ENCODE peak calls at places on chromosome 5, in six cellular contexts. One of them, this sample, is unnamed. For H3K4me1, the result is how much of the 10 kb centered on the place peaks cover.

GRCh38 chr5:126998201-126998631 is 32.1 kb downstream of the MARCHF3 start:
- DNase-seq in OCI-LY7: peak
- DNase-seq in PC-3: no peak
- DNase-seq in fibroblast of lung: peak
- DNase-seq in neural progenitor cell: no peak
- DNase-seq in neuronal stem cell: no peak
- DNase-seq in this sample: no peak

GRCh38 chr5:121940741-121941140 is 21.0 kb upstream of the SRFBP1 start:
- DNase-seq in OCI-LY7: no peak
- DNase-seq in PC-3: no peak
- DNase-seq in fibroblast of lung: no peak
- DNase-seq in neural progenitor cell: no peak
- DNase-seq in neuronal stem cell: no peak
- DNase-seq in this sample: no peak

GRCh38 chr5:90144625-90145327 is 264.8 kb downstream of the CETN3 start:
- DNase-seq in OCI-LY7: no peak
- DNase-seq in PC-3: peak
- DNase-seq in fibroblast of lung: peak
- DNase-seq in neural progenitor cell: no peak
- DNase-seq in neuronal stem cell: no peak
- DNase-seq in this sample: no peak

GRCh38 chr5:7852542-7852941 is 1.6 kb upstream of the CFAP90 start:
- DNase-seq in OCI-LY7: no peak
- DNase-seq in PC-3: no peak
- DNase-seq in fibroblast of lung: peak
- DNase-seq in neural progenitor cell: no peak
- DNase-seq in neuronal stem cell: no peak
- DNase-seq in this sample: no peak

GRCh38 chr5:36734422-36734821 is 128.0 kb downstream of the SLC1A3 start:
- DNase-seq in OCI-LY7: peak
- DNase-seq in PC-3: peak
- DNase-seq in fibroblast of lung: peak
- DNase-seq in neural progenitor cell: peak
- DNase-seq in neuronal stem cell: no peak
- DNase-seq in this sample: peak

GRCh38 chr5:23352437-23352836 is 155.0 kb upstream of the PRDM9 start:
- DNase-seq in OCI-LY7: no peak
- DNase-seq in PC-3: peak
- DNase-seq in fibroblast of lung: no peak
- DNase-seq in neural progenitor cell: peak
- DNase-seq in neuronal stem cell: no peak
- DNase-seq in this sample: peak

GRCh38 chr5:103840600-103840999 is 278.0 kb upstream of the NUDT12 start:
- DNase-seq in OCI-LY7: no peak
- DNase-seq in PC-3: no peak
- DNase-seq in fibroblast of lung: peak
- DNase-seq in neural progenitor cell: no peak
- DNase-seq in neuronal stem cell: no peak
- DNase-seq in this sample: no peak

GRCh38 chr5:171688696-171689495 is 96.7 kb upstream of the SMIM23 start:
- DNase-seq in OCI-LY7: no peak
- DNase-seq in PC-3: no peak
- DNase-seq in fibroblast of lung: no peak
- DNase-seq in neural progenitor cell: no peak
- DNase-seq in neuronal stem cell: no peak
- DNase-seq in this sample: no peak

GRCh38 chr5:170788626-170789304 is 5.2 kb downstream of the GABRP start:
- DNase-seq in OCI-LY7: no peak
- DNase-seq in PC-3: no peak
- DNase-seq in fibroblast of lung: no peak
- DNase-seq in neural progenitor cell: no peak
- DNase-seq in neuronal stem cell: no peak
- DNase-seq in this sample: no peak

GRCh38 chr5:56012281-56012963 is 17.7 kb upstream of the IL6ST start:
- DNase-seq in OCI-LY7: no peak
- DNase-seq in PC-3: peak
- DNase-seq in fibroblast of lung: peak
- DNase-seq in neural progenitor cell: no peak
- DNase-seq in neuronal stem cell: no peak
- DNase-seq in this sample: no peak

GRCh38 chr5:144026286-144026685 is 144.2 kb downstream of the YIPF5 start:
- DNase-seq in OCI-LY7: no peak
- DNase-seq in PC-3: no peak
- DNase-seq in fibroblast of lung: no peak
- DNase-seq in neural progenitor cell: no peak
- DNase-seq in neuronal stem cell: no peak
- DNase-seq in this sample: no peak

GRCh38 chr5:6359941-6360683 is 18.2 kb downstream of the MED10 start:
- DNase-seq in OCI-LY7: peak
- DNase-seq in PC-3: peak
- DNase-seq in fibroblast of lung: no peak
- DNase-seq in neural progenitor cell: no peak
- DNase-seq in neuronal stem cell: no peak
- DNase-seq in this sample: no peak

GRCh38 chr5:137308311-137308710 is 190.8 kb downstream of the SPOCK1 start:
- DNase-seq in OCI-LY7: no peak
- DNase-seq in PC-3: no peak
- DNase-seq in fibroblast of lung: no peak
- DNase-seq in neural progenitor cell: peak
- DNase-seq in neuronal stem cell: no peak
- DNase-seq in this sample: no peak

GRCh38 chr5:155729684-155730059 is 597.3 kb upstream of the SGCD start:
- DNase-seq in OCI-LY7: no peak
- DNase-seq in PC-3: no peak
- DNase-seq in fibroblast of lung: peak
- DNase-seq in neural progenitor cell: peak
- DNase-seq in neuronal stem cell: peak
- DNase-seq in this sample: no peak

GRCh38 chr5:116370886-116371285 is 203.7 kb downstream of the SEMA6A start:
- DNase-seq in OCI-LY7: no peak
- DNase-seq in PC-3: peak
- DNase-seq in fibroblast of lung: peak
- DNase-seq in neural progenitor cell: no peak
- DNase-seq in neuronal stem cell: no peak
- DNase-seq in this sample: no peak

GRCh38 chr5:55575815-55576583 is 41.2 kb upstream of the PLPP1 start:
- DNase-seq in OCI-LY7: no peak
- DNase-seq in PC-3: no peak
- DNase-seq in fibroblast of lung: peak
- DNase-seq in neural progenitor cell: no peak
- DNase-seq in neuronal stem cell: no peak
- DNase-seq in this sample: no peak

GRCh38 chr5:83559141-83559785 is 87.7 kb downstream of the VCAN start:
- DNase-seq in OCI-LY7: no peak
- DNase-seq in PC-3: no peak
- DNase-seq in fibroblast of lung: peak
- DNase-seq in neural progenitor cell: no peak
- DNase-seq in neuronal stem cell: no peak
- DNase-seq in this sample: no peak

GRCh38 chr5:159316519-159317383 is 13.5 kb downstream of the IL12B start:
- DNase-seq in OCI-LY7: peak
- DNase-seq in PC-3: peak
- DNase-seq in fibroblast of lung: peak
- DNase-seq in neural progenitor cell: peak
- DNase-seq in neuronal stem cell: peak
- DNase-seq in this sample: peak

GRCh38 chr5:180370861-180371641 is 17.9 kb upstream of the GFPT2 start:
- DNase-seq in OCI-LY7: no peak
- DNase-seq in PC-3: no peak
- DNase-seq in fibroblast of lung: no peak
- DNase-seq in neural progenitor cell: no peak
- DNase-seq in neuronal stem cell: no peak
- DNase-seq in this sample: no peak

GRCh38 chr5:43638107-43638506 is 35.1 kb downstream of the NNT start:
- DNase-seq in OCI-LY7: no peak
- DNase-seq in PC-3: no peak
- DNase-seq in fibroblast of lung: no peak
- DNase-seq in neural progenitor cell: no peak
- DNase-seq in neuronal stem cell: no peak
- DNase-seq in this sample: peak

GRCh38 chr5:37767961-37768360 is 71.9 kb downstream of the GDNF start:
- DNase-seq in OCI-LY7: no peak
- DNase-seq in PC-3: no peak
- DNase-seq in fibroblast of lung: no peak
- DNase-seq in neural progenitor cell: no peak
- DNase-seq in neuronal stem cell: no peak
- DNase-seq in this sample: no peak

GRCh38 chr5:122909470-122910100 is 64.2 kb downstream of the SNX24 start:
- DNase-seq in OCI-LY7: no peak
- DNase-seq in PC-3: no peak
- DNase-seq in fibroblast of lung: peak
- DNase-seq in neural progenitor cell: no peak
- DNase-seq in neuronal stem cell: no peak
- DNase-seq in this sample: no peak

GRCh38 chr5:139565411-139566305 is 4.5 kb downstream of the UBE2D2 start:
- DNase-seq in OCI-LY7: peak
- DNase-seq in PC-3: no peak
- DNase-seq in fibroblast of lung: peak
- DNase-seq in neural progenitor cell: no peak
- DNase-seq in neuronal stem cell: no peak
- DNase-seq in this sample: peak

GRCh38 chr5:68196876-68197275 is 18.7 kb upstream of the PIK3R1 start:
- DNase-seq in OCI-LY7: peak
- DNase-seq in PC-3: no peak
- DNase-seq in fibroblast of lung: no peak
- DNase-seq in neural progenitor cell: no peak
- DNase-seq in neuronal stem cell: no peak
- DNase-seq in this sample: peak

GRCh38 chr5:133970325-133970671 is 1.9 kb upstream of the C5orf15 start:
- DNase-seq in OCI-LY7: no peak
- DNase-seq in PC-3: no peak
- DNase-seq in fibroblast of lung: no peak
- DNase-seq in neural progenitor cell: no peak
- DNase-seq in neuronal stem cell: no peak
- DNase-seq in this sample: no peak
- H3K4me2 ChIP-seq in OCI-LY7: peak
- H3K4me2 ChIP-seq in PC-3: no peak
- H3K4me2 ChIP-seq in fibroblast of lung: no peak
- H3K4me2 ChIP-seq in neural progenitor cell: no peak
- H3K4me2 ChIP-seq in neuronal stem cell: no peak
- H3K4me2 ChIP-seq in this sample: peak

DNA sequence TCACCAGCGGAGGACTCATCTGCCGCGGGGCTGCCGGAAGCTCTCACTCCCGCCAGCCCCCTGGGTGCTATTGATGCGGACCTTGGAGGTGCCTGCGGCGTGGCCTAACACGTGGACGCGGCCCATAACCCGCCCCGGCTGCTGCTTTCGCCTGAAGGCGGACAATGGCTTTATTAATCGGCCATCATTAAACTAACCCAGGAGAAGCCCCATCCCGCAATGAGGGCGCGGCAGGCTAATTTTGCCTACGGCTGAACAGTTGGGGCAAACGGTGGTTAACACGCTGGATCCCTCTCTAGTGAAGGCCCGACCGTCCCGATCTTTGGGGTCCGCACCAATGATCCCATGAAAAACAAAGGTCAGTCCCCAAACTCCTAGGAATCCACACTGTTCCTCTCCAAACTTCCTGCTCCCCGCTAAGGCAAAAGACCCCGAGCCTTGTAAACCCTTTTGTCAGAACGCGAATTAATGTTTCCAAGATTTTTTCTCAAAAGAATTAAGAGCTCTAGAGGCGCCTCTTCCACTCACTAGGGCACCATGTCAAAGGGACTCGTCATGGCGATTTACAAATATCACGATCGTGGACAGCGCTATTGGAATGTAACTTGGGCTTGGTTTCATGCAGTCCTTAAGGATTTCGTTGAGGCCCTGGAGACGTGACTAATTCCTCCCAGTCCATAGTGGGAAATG is 193.2 kb downstream of the MEF2C start:
- DNase-seq in OCI-LY7: no peak
- DNase-seq in PC-3: no peak
- DNase-seq in fibroblast of lung: peak
- DNase-seq in neural progenitor cell: peak
- DNase-seq in neuronal stem cell: no peak
- DNase-seq in this sample: no peak
- H3K4me1 ChIP-seq in OCI-LY7: under half
- H3K4me1 ChIP-seq in PC-3: under half
- H3K4me1 ChIP-seq in fibroblast of lung: under half
- H3K4me1 ChIP-seq in neural progenitor cell: under half
- H3K4me1 ChIP-seq in neuronal stem cell: under half
- H3K4me1 ChIP-seq in this sample: under half

GRCh38 chr5:42566658-42567313 is 143.5 kb downstream of the GHR start:
- DNase-seq in OCI-LY7: no peak
- DNase-seq in PC-3: no peak
- DNase-seq in fibroblast of lung: no peak
- DNase-seq in neural progenitor cell: no peak
- DNase-seq in neuronal stem cell: no peak
- DNase-seq in this sample: no peak
- H3K4me2 ChIP-seq in OCI-LY7: no peak
- H3K4me2 ChIP-seq in PC-3: no peak
- H3K4me2 ChIP-seq in fibroblast of lung: no peak
- H3K4me2 ChIP-seq in neural progenitor cell: no peak
- H3K4me2 ChIP-seq in neuronal stem cell: no peak
- H3K4me2 ChIP-seq in this sample: no peak

GRCh38 chr5:172775326-172776234 is 4.6 kb upstream of the DUSP1 start:
- DNase-seq in OCI-LY7: no peak
- DNase-seq in PC-3: peak
- DNase-seq in fibroblast of lung: peak
- DNase-seq in neural progenitor cell: no peak
- DNase-seq in neuronal stem cell: no peak
- DNase-seq in this sample: no peak

GRCh38 chr5:172778223-172778814 is 7.3 kb upstream of the DUSP1 start:
- DNase-seq in OCI-LY7: no peak
- DNase-seq in PC-3: peak
- DNase-seq in fibroblast of lung: peak
- DNase-seq in neural progenitor cell: no peak
- DNase-seq in neuronal stem cell: no peak
- DNase-seq in this sample: no peak

GRCh38 chr5:172774561-172775271 is 3.7 kb upstream of the DUSP1 start:
- DNase-seq in OCI-LY7: no peak
- DNase-seq in PC-3: no peak
- DNase-seq in fibroblast of lung: no peak
- DNase-seq in neural progenitor cell: no peak
- DNase-seq in neuronal stem cell: no peak
- DNase-seq in this sample: no peak

GRCh38 chr5:172777381-172778222 is 6.6 kb upstream of the DUSP1 start:
- DNase-seq in OCI-LY7: peak
- DNase-seq in PC-3: peak
- DNase-seq in fibroblast of lung: peak
- DNase-seq in neural progenitor cell: no peak
- DNase-seq in neuronal stem cell: no peak
- DNase-seq in this sample: no peak

GRCh38 chr5:172776235-172776594 is 5.2 kb upstream of the DUSP1 start:
- DNase-seq in OCI-LY7: no peak
- DNase-seq in PC-3: peak
- DNase-seq in fibroblast of lung: no peak
- DNase-seq in neural progenitor cell: no peak
- DNase-seq in neuronal stem cell: no peak
- DNase-seq in this sample: no peak
- H3K4me1 ChIP-seq in OCI-LY7: under half
- H3K4me1 ChIP-seq in PC-3: half or more
- H3K4me1 ChIP-seq in fibroblast of lung: under half
- H3K4me1 ChIP-seq in neural progenitor cell: under half
- H3K4me1 ChIP-seq in neuronal stem cell: under half
- H3K4me1 ChIP-seq in this sample: under half

GRCh38 chr5:124865603-124866354 is 119.3 kb upstream of the ZNF608 start:
- DNase-seq in OCI-LY7: no peak
- DNase-seq in PC-3: no peak
- DNase-seq in fibroblast of lung: no peak
- DNase-seq in neural progenitor cell: no peak
- DNase-seq in neuronal stem cell: no peak
- DNase-seq in this sample: no peak
- H3K4me2 ChIP-seq in OCI-LY7: no peak
- H3K4me2 ChIP-seq in PC-3: no peak
- H3K4me2 ChIP-seq in fibroblast of lung: no peak
- H3K4me2 ChIP-seq in neural progenitor cell: no peak
- H3K4me2 ChIP-seq in neuronal stem cell: no peak
- H3K4me2 ChIP-seq in this sample: no peak

This sample was measured in Karpas-422.